ENCODE peak calls at places on chromosomes 6 and 20, in six cellular contexts. Y is IMR-90, J is neuronal stem cell, C is mesenchymal stem cell, M is H9, O is H1. W is an unnamed sample.

GRCh38 chr6:163494279-163494727 is 79.8 kb downstream of the QKI start:
- DNase-seq in Y (no peak), J (no peak), C (peak; percentile 23), M (no peak), O (no peak), W (no peak)

GRCh38 chr20:59783020-59784010 is 150.1 kb downstream of the SYCP2 start:
- DNase-seq in Y (peak; percentile 15), J (peak; percentile 77), C (no peak), M (peak; percentile 85), O (peak; percentile 43), W (peak; percentile 84)

GRCh38 chr6:105373481-105373880 is 29.4 kb downstream of the PREP start:
- DNase-seq in Y (no peak), J (no peak), C (no peak), M (no peak), O (no peak), W (no peak)

GRCh38 chr6:19804362-19805145 is 32.6 kb upstream of the ID4 start:
- DNase-seq in Y (peak; percentile 96), J (peak; percentile 93), C (peak; percentile 98), M (peak; percentile 96), O (peak; percentile 82), W (peak; percentile 98)

GRCh38 chr20:4483961-4484360 is 237.7 kb upstream of the PRND start:
- DNase-seq in Y (no peak), J (no peak), C (no peak), M (no peak), O (no peak), W (no peak)

GRCh38 chr20:8043687-8044278 is 24.2 kb upstream of the TMX4 start:
- DNase-seq in Y (peak; percentile 68), J (peak; percentile 52), C (peak; percentile 61), M (no peak), O (no peak), W (peak; percentile 63)

GRCh38 chr6:166958926-166959861 is 2.8 kb upstream of the RNASET2 start:
- DNase-seq in Y (no peak), J (no peak), C (peak; percentile 52), M (no peak), O (no peak), W (peak; percentile 14)

GRCh38 chr20:52785678-52786077 is 186.5 kb upstream of the TSHZ2 start:
- DNase-seq in Y (no peak), J (no peak), C (peak; percentile 7), M (no peak), O (no peak), W (no peak)

GRCh38 chr20:31677553-31678260 is 40.0 kb downstream of the COX4I2 start:
- DNase-seq in Y (no peak), J (no peak), C (no peak), M (no peak), O (no peak), W (no peak)

GRCh38 chr20:31676534-31677030 is 38.9 kb downstream of the COX4I2 start:
- DNase-seq in Y (no peak), J (no peak), C (no peak), M (no peak), O (no peak), W (no peak)

GRCh38 chr20:31674895-31675827 is 37.4 kb downstream of the COX4I2 start:
- DNase-seq in Y (peak; percentile 64), J (no peak), C (peak; percentile 88), M (no peak), O (no peak), W (peak; percentile 39)

GRCh38 chr20:31673943-31674463 is 36.3 kb downstream of the COX4I2 start:
- DNase-seq in Y (no peak), J (no peak), C (no peak), M (no peak), O (no peak), W (no peak)

DNA sequence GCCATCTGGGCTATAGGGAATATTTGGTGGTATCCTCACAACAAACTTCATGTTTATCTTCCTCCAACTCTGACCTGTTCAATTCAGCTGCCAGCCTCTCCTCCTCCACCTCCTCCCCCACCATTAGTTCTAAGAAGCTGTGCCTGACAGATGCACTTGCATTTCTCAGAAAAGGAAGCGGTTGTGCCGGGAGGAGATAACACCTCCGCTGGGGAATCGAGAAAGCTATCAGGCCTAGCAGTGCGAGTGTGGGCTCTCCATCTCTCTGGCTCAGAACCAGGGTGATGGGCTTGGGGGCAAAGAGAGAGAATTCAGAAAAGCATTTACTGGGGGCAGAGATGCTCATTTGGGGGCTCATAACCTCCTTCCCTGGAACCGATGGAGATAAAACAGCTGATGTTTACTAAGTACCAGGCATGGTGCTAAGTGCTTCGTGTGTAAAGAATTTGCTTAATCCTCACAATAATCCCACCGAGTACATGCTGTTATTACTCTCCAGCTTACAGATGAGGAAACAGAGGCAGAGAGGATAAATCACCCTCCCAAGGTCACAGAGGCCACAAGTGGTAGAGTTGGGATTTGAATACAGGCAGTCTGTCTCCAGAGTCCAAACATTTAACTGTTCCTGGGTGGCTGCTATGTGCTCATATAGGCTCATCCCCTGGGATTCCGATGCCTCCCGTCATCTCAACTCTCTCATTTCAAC is 38.3 kb downstream of the COX4I2 start:
- DNase-seq in Y (peak; percentile 25), J (no peak), C (peak; percentile 76), M (no peak), O (no peak), W (peak; percentile 54)
- H2AK5ac ChIP-seq in Y (peak overlapping the region; percentile 81), J (no peak overlapping the region), C (peak overlapping the region; percentile 29), M (no peak overlapping the region), O (no peak overlapping the region), W (no peak overlapping the region)

GRCh38 chr6:31972709-31973350 is 892 bp upstream of the DXO start:
- DNase-seq in Y (peak; percentile 51), J (no peak), C (peak; percentile 86), M (no peak), O (no peak), W (peak; percentile 11)
- H2AK5ac ChIP-seq in Y (peak overlapping the region; percentile 76), J (peak overlapping the region; percentile 8), C (peak overlapping the region; percentile 17), M (no peak overlapping the region), O (no peak overlapping the region), W (no peak overlapping the region)

GRCh38 chr20:63863798-63864544 is 1.1 kb upstream of the TPD52L2 start:
- DNase-seq in Y (peak; percentile 78), J (peak; percentile 69), C (peak; percentile 88), M (peak; percentile 58), O (peak; percentile 23), W (peak; percentile 83)

GRCh38 chr20:63864545-63864977 is 509 bp upstream of the TPD52L2 start:
- DNase-seq in Y (no peak), J (no peak), C (no peak), M (no peak), O (no peak), W (no peak)

GRCh38 chr20:63863021-63863797 is 1.9 kb upstream of the TPD52L2 start:
- DNase-seq in Y (no peak), J (no peak), C (peak; percentile 14), M (no peak), O (no peak), W (no peak)

GRCh38 chr20:63861981-63862901 is 943 bp downstream of the ABHD16B start:
- DNase-seq in Y (no peak), J (no peak), C (no peak), M (no peak), O (no peak), W (no peak)

GRCh38 chr20:63864978-63865640 is at the start of gene TPD52L2:
- DNase-seq in Y (peak; percentile 97), J (peak; percentile 96), C (peak; percentile 98), M (peak; percentile 100), O (peak; percentile 98), W (peak; percentile 100)
- H2AK5ac ChIP-seq in Y (peak within 1 kb of the TSS; percentile 94), J (peak within 1 kb of the TSS; percentile 84), C (peak within 1 kb of the TSS; percentile 46), M (no peak within 1 kb of the TSS), O (no peak within 1 kb of the TSS), W (peak within 1 kb of the TSS; percentile 45)

GRCh38 chr6:108778421-108779186 is 69.6 kb upstream of the ARMC2 start:
- DNase-seq in Y (no peak), J (no peak), C (no peak), M (no peak), O (no peak), W (no peak)
- H2AK5ac ChIP-seq in Y (no peak overlapping the region), J (no peak overlapping the region), C (no peak overlapping the region), M (no peak overlapping the region), O (no peak overlapping the region), W (no peak overlapping the region)

DNA sequence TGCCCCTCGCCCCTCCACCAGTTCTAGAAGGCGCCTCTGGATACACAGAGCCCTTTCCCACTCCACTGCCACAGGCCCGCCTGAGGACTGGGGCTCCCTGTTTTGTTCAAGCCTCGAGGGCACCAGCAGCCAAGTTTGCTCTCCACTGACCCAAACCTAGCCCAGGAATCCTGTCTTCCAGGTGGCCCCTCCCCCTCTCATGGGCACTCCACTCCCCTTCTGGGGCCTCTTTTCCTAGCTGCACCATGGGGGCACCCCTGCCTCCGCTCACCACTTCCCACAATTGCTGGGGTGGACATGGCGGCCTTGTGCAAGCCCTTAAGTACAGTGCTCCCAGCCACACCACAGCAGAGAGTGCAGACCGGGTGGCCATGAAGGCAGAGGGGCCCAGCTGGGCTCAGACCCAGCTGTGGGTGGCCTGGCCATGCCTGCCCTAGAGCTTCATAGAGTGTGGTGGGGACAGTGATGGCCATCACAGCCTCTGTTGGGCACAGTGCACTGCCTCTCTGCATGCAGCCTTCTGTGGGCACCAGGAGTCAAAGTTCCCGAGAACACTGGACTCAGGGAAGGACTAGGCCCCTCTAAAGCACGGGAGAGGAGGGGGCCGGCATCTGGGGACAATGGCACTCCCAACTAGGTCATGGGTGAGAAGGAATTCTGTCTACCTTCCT is 1.3 kb downstream of the MYL9 start:
- DNase-seq in Y (no peak), J (no peak), C (no peak), M (no peak), O (no peak), W (no peak)
- H2AK5ac ChIP-seq in Y (peak overlapping the region; percentile 100), J (peak overlapping the region; percentile 96), C (peak overlapping the region; percentile 49), M (no peak overlapping the region), O (peak overlapping the region; percentile 60), W (no peak overlapping the region)

DNA sequence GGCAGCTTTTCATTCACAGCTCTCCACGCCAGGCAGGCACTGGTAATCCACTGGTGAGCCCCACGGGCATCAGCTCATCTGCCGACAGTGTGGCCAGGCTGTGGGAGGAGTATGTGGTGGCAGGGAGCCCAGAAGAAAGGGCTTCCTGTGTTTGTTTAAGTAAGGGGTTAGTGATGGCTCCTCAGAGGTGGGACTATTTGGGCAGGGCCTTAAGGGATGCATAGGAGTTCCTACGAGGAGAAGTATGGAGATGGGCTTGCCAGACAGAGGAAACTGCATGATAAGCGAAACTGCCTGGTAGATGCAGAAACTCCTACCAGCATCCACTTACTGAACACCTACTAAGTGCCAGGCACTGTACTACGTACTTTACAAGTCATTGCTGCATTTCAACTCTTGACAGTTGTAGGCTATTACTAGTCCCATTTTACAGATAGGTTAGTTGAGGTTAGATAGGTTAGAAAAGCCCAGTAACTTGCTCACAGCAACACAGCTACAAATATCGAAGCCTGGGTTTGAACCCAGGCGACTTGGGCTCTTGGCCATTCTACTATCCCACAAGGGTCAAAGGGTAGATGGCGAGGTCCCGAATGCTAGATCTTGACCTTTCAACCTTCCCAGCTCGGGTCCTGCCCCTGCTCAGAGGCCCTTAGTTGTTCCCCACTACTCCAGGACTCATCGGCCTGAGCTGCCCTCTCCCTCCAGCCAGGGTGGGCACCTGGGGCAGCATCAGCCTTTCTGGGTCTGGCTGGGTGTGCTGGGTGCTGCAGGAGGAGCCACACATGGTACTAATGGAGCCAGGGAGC is 55.1 kb downstream of the CEBPB start:
- DNase-seq in Y (peak; percentile 85), J (no peak), C (peak; percentile 84), M (no peak), O (no peak), W (no peak)
- H2AK5ac ChIP-seq in Y (peak overlapping the region; percentile 74), J (peak overlapping the region; percentile 78), C (no peak overlapping the region), M (no peak overlapping the region), O (no peak overlapping the region), W (no peak overlapping the region)

GRCh38 chr6:157185171-157185570 is 138.1 kb downstream of the TMEM242 start:
- DNase-seq in Y (no peak), J (no peak), C (no peak), M (no peak), O (no peak), W (no peak)
- H2AK5ac ChIP-seq in Y (no peak overlapping the region), J (no peak overlapping the region), C (no peak overlapping the region), M (no peak overlapping the region), O (no peak overlapping the region), W (no peak overlapping the region)

GRCh38 chr6:44201200-44201599 is 15.5 kb upstream of the MYMX start:
- DNase-seq in Y (no peak), J (no peak), C (no peak), M (no peak), O (no peak), W (peak; percentile 31)
- H2AK5ac ChIP-seq in Y (no peak overlapping the region), J (no peak overlapping the region), C (no peak overlapping the region), M (no peak overlapping the region), O (peak overlapping the region; percentile 26), W (peak overlapping the region; percentile 64)

W was measured in mesendoderm.